ENCODE peak calls at places on chromosome 11, in seven cellular contexts. One of them, this sample, is unnamed.

GRCh38 chr11:2709429-2709828 is 9.6 kb upstream of the KCNQ1OT1 start:
- DNase-seq in heart left ventricle: no peak
- DNase-seq in Peyer's patch: no peak
- DNase-seq in endothelial cell of umbilical vein: no peak
- DNase-seq in adrenal gland: no peak
- DNase-seq in uterus: peak; percentile 81
- DNase-seq in HepG2: no peak
- DNase-seq in this sample: no peak

GRCh38 chr11:79147731-79148130 is 293.1 kb downstream of the TENM4 start:
- DNase-seq in heart left ventricle: no peak
- DNase-seq in endothelial cell of umbilical vein: no peak
- DNase-seq in adrenal gland: no peak
- DNase-seq in HepG2: no peak
- DNase-seq in Peyer's patch: no peak
- DNase-seq in uterus: no peak
- DNase-seq in this sample: no peak

GRCh38 chr11:130514316-130514715 is 65.9 kb downstream of the ADAMTS15 start:
- DNase-seq in uterus: no peak
- DNase-seq in Peyer's patch: no peak
- DNase-seq in HepG2: no peak
- DNase-seq in adrenal gland: no peak
- DNase-seq in heart left ventricle: no peak
- DNase-seq in endothelial cell of umbilical vein: no peak
- DNase-seq in this sample: no peak

GRCh38 chr11:3106736-3107524 is 49.7 kb upstream of the CARS1 start:
- DNase-seq in uterus: peak; percentile 13
- DNase-seq in endothelial cell of umbilical vein: no peak
- DNase-seq in heart left ventricle: no peak
- DNase-seq in HepG2: no peak
- DNase-seq in adrenal gland: peak; percentile 9
- DNase-seq in Peyer's patch: peak; percentile 43
- DNase-seq in this sample: no peak

GRCh38 chr11:120219935-120220746 is 9.3 kb downstream of the OAF start:
- DNase-seq in uterus: no peak
- DNase-seq in Peyer's patch: no peak
- DNase-seq in HepG2: no peak
- DNase-seq in adrenal gland: peak; percentile 75
- DNase-seq in endothelial cell of umbilical vein: no peak
- DNase-seq in heart left ventricle: no peak
- DNase-seq in this sample: no peak

GRCh38 chr11:116454020-116454645 is 318.7 kb downstream of the BUD13 start:
- DNase-seq in HepG2: peak; percentile 43
- DNase-seq in endothelial cell of umbilical vein: peak; percentile 65
- DNase-seq in adrenal gland: peak; percentile 42
- DNase-seq in uterus: peak; percentile 61
- DNase-seq in Peyer's patch: peak; percentile 79
- DNase-seq in heart left ventricle: peak; percentile 44
- DNase-seq in this sample: no peak

GRCh38 chr11:17066691-17067090 is 10.8 kb downstream of the RPS13 start:
- DNase-seq in HepG2: no peak
- DNase-seq in Peyer's patch: no peak
- DNase-seq in adrenal gland: no peak
- DNase-seq in heart left ventricle: no peak
- DNase-seq in endothelial cell of umbilical vein: no peak
- DNase-seq in uterus: no peak
- DNase-seq in this sample: no peak

GRCh38 chr11:116742104-116742503 is 30.7 kb downstream of the BUD13 start:
- DNase-seq in Peyer's patch: no peak
- DNase-seq in HepG2: no peak
- DNase-seq in adrenal gland: no peak
- DNase-seq in uterus: no peak
- DNase-seq in endothelial cell of umbilical vein: peak; percentile 34
- DNase-seq in heart left ventricle: no peak
- DNase-seq in this sample: no peak

GRCh38 chr11:95897731-95898130 is 26.2 kb downstream of the MTMR2 start:
- DNase-seq in heart left ventricle: no peak
- DNase-seq in Peyer's patch: no peak
- DNase-seq in endothelial cell of umbilical vein: no peak
- DNase-seq in uterus: no peak
- DNase-seq in HepG2: no peak
- DNase-seq in adrenal gland: peak; percentile 26
- DNase-seq in this sample: no peak

GRCh38 chr11:1557168-1557884 is 14.7 kb downstream of the DUSP8 start:
- DNase-seq in endothelial cell of umbilical vein: no peak
- DNase-seq in heart left ventricle: no peak
- DNase-seq in HepG2: no peak
- DNase-seq in adrenal gland: no peak
- DNase-seq in uterus: no peak
- DNase-seq in Peyer's patch: no peak
- DNase-seq in this sample: no peak

GRCh38 chr11:116871248-116871647 is 33.8 kb upstream of the APOA1 start:
- DNase-seq in heart left ventricle: no peak
- DNase-seq in endothelial cell of umbilical vein: no peak
- DNase-seq in uterus: no peak
- DNase-seq in HepG2: no peak
- DNase-seq in Peyer's patch: no peak
- DNase-seq in adrenal gland: peak; percentile 28
- DNase-seq in this sample: no peak

GRCh38 chr11:32154275-32154674 is 63.4 kb downstream of the RCN1 start:
- DNase-seq in HepG2: no peak
- DNase-seq in heart left ventricle: no peak
- DNase-seq in adrenal gland: no peak
- DNase-seq in uterus: no peak
- DNase-seq in Peyer's patch: no peak
- DNase-seq in endothelial cell of umbilical vein: peak; percentile 55
- DNase-seq in this sample: no peak

GRCh38 chr11:76436020-76436419 is 8.8 kb upstream of the EMSY start:
- DNase-seq in heart left ventricle: no peak
- DNase-seq in Peyer's patch: no peak
- DNase-seq in uterus: no peak
- DNase-seq in adrenal gland: no peak
- DNase-seq in endothelial cell of umbilical vein: no peak
- DNase-seq in HepG2: no peak
- DNase-seq in this sample: no peak

GRCh38 chr11:119337581-119338317 is 2.9 kb downstream of the C1QTNF5 start:
- DNase-seq in Peyer's patch: no peak
- DNase-seq in heart left ventricle: no peak
- DNase-seq in HepG2: no peak
- DNase-seq in endothelial cell of umbilical vein: peak; percentile 77
- DNase-seq in uterus: peak; percentile 69
- DNase-seq in adrenal gland: no peak
- DNase-seq in this sample: peak; percentile 66

GRCh38 chr11:124193221-124193945 is 10.2 kb downstream of the OR10D3 start:
- DNase-seq in endothelial cell of umbilical vein: no peak
- DNase-seq in adrenal gland: no peak
- DNase-seq in HepG2: no peak
- DNase-seq in uterus: no peak
- DNase-seq in heart left ventricle: no peak
- DNase-seq in Peyer's patch: no peak
- DNase-seq in this sample: no peak

DNA sequence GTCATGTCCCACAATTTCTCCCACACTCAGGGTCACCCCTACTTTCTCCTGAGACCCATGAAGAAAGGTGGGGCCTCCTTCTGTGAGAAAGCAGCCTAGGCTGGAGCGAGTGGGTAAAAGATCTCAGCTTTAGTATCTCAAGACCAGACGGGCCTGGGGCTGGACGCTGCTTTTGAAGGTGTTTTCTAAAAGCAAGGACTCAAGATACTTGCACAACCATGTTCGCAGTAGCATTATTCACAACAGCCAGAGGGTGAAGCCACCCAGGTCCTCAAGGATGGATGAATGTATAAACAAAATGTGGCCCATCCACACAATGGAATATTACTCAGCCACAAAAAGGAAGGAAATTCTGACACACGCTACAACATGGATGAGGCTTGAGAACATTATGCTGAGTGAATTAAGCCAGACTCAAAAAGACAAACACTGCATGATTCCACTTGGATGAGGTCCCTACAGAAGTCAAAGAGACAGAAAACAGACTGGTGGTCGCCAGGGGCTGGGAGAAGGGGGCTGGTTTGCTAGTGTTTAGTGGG is 10.6 kb downstream of the SHANK2 start:
- DNase-seq in adrenal gland: no peak
- DNase-seq in uterus: no peak
- DNase-seq in endothelial cell of umbilical vein: no peak
- DNase-seq in Peyer's patch: peak; percentile 33
- DNase-seq in heart left ventricle: no peak
- DNase-seq in HepG2: no peak
- DNase-seq in this sample: peak; percentile 34
- H3K4me3 ChIP-seq in adrenal gland: no peak overlapping the region
- H3K4me3 ChIP-seq in uterus: no peak overlapping the region
- H3K4me3 ChIP-seq in endothelial cell of umbilical vein: no peak overlapping the region
- H3K4me3 ChIP-seq in Peyer's patch: no peak overlapping the region
- H3K4me3 ChIP-seq in heart left ventricle: no peak overlapping the region
- H3K4me3 ChIP-seq in HepG2: no peak overlapping the region
- H3K4me3 ChIP-seq in this sample: no peak overlapping the region

DNA sequence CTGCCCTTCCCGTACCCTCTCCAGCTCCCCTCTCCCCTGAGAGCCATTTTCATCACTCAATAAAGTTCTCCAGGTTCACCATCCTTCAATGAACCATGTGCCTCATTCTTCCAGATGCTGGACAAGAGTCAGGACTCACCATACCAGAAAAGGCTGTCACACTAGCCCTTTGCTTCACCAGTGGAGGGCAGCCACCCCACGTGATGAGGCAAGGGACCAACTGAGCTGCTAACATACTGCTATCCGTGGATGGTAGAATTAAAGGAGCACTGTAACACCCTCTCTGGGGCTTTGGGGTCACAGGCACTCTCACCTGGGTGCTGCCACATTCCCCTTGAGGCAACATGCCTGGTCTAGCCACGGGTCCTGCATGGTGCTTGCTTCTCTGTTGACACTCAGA is 13.1 kb upstream of the OR5I1 start:
- DNase-seq in adrenal gland: no peak
- DNase-seq in endothelial cell of umbilical vein: no peak
- DNase-seq in HepG2: no peak
- DNase-seq in heart left ventricle: no peak
- DNase-seq in Peyer's patch: no peak
- DNase-seq in uterus: no peak
- DNase-seq in this sample: no peak
- TF ChIP-seq CTCF in adrenal gland: no peak
- TF ChIP-seq CTCF in endothelial cell of umbilical vein: no peak
- TF ChIP-seq CTCF in HepG2: no peak
- TF ChIP-seq CTCF in heart left ventricle: no peak
- TF ChIP-seq CTCF in Peyer's patch: no peak
- TF ChIP-seq CTCF in uterus: no peak
- TF ChIP-seq CTCF in this sample: no peak

GRCh38 chr11:64240467-64241174 is at the start of gene FKBP2:
- DNase-seq in endothelial cell of umbilical vein: peak; percentile 97
- DNase-seq in HepG2: peak; percentile 93
- DNase-seq in heart left ventricle: peak; percentile 98
- DNase-seq in uterus: peak; percentile 95
- DNase-seq in adrenal gland: peak; percentile 98
- DNase-seq in Peyer's patch: peak; percentile 99
- DNase-seq in this sample: peak; percentile 100
- TF ChIP-seq POLR2A in endothelial cell of umbilical vein: peak; percentile 1
- TF ChIP-seq POLR2A in HepG2: no peak
- TF ChIP-seq POLR2A in heart left ventricle: peak; percentile 91
- TF ChIP-seq POLR2A in uterus: peak; percentile 84
- TF ChIP-seq POLR2A in adrenal gland: peak; percentile 71
- TF ChIP-seq POLR2A in Peyer's patch: peak; percentile 95
- TF ChIP-seq POLR2A in this sample: no peak

DNA sequence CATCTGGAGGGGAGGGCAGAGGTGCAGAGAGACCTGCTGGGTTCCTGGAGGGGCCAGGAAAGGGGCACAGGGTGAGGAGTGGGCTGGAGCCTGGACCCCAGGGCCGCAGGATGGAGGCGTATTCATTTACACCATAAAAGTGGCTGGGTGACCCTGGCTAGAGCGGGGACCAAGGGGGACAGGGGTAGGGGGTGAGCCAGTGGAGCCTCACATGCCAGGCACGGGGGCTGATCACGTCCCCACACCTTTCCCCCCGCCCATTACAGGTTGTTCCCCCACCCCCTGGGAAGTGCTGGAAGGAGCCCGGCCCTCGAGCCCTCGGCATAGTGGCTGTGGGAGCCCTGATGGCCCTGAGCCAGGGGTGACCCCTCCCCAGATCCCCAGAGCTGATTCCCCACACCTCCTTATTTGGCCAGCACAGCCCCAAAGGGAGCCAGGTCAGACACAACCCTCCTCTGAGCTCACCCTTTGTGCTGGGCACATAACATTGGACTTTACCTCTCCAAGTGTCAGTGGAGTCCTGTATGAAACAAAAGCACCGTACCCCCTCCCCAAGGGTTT is 781 bp downstream of the TCIRG1 start:
- DNase-seq in heart left ventricle: peak; percentile 30
- DNase-seq in Peyer's patch: no peak
- DNase-seq in uterus: no peak
- DNase-seq in HepG2: peak; percentile 63
- DNase-seq in endothelial cell of umbilical vein: no peak
- DNase-seq in adrenal gland: peak; percentile 50
- DNase-seq in this sample: peak; percentile 84
- H3K4me3 ChIP-seq in heart left ventricle: peak overlapping the region; percentile 80
- H3K4me3 ChIP-seq in Peyer's patch: peak overlapping the region; percentile 91
- H3K4me3 ChIP-seq in uterus: peak overlapping the region; percentile 75
- H3K4me3 ChIP-seq in HepG2: peak overlapping the region; percentile 76
- H3K4me3 ChIP-seq in endothelial cell of umbilical vein: peak overlapping the region; percentile 58
- H3K4me3 ChIP-seq in adrenal gland: peak overlapping the region; percentile 60
- H3K4me3 ChIP-seq in this sample: peak overlapping the region; percentile 71

GRCh38 chr11:69644962-69645675 is 4.2 kb downstream of the CCND1 start:
- DNase-seq in heart left ventricle: no peak
- DNase-seq in Peyer's patch: no peak
- DNase-seq in adrenal gland: no peak
- DNase-seq in endothelial cell of umbilical vein: no peak
- DNase-seq in uterus: no peak
- DNase-seq in HepG2: no peak
- DNase-seq in this sample: peak; percentile 73
- TF ChIP-seq CTCF in heart left ventricle: no peak
- TF ChIP-seq CTCF in Peyer's patch: no peak
- TF ChIP-seq CTCF in adrenal gland: no peak
- TF ChIP-seq CTCF in endothelial cell of umbilical vein: no peak
- TF ChIP-seq CTCF in uterus: no peak
- TF ChIP-seq CTCF in HepG2: no peak
- TF ChIP-seq CTCF in this sample: no peak

GRCh38 chr11:71207563-71207962 is 44.8 kb downstream of the SHANK2 start:
- DNase-seq in endothelial cell of umbilical vein: no peak
- DNase-seq in Peyer's patch: no peak
- DNase-seq in adrenal gland: no peak
- DNase-seq in heart left ventricle: no peak
- DNase-seq in HepG2: no peak
- DNase-seq in uterus: no peak
- DNase-seq in this sample: peak; percentile 40
- TF ChIP-seq POLR2A in endothelial cell of umbilical vein: no peak
- TF ChIP-seq POLR2A in Peyer's patch: no peak
- TF ChIP-seq POLR2A in adrenal gland: no peak
- TF ChIP-seq POLR2A in heart left ventricle: no peak
- TF ChIP-seq POLR2A in HepG2: no peak
- TF ChIP-seq POLR2A in uterus: no peak
- TF ChIP-seq POLR2A in this sample: no peak

DNA sequence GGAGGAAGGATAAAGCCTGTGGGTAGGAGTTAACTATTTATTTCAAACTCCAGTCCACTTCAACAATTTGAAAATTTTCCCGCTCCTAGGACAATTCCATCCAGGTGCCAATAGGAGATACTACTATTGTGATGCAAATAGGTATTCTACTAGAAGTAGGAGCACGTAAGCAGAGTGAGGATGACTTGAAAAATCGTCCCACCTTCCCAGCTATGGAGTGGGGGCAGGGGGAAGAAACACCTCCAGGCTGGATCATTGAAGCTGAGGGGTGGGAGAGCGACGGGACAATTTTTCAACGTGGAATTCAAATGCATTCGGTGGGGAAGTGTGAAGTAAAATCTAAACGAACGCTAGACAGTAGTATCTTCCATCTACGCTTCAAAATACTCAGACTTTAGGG is 612 bp upstream of the ARHGAP42 start:
- DNase-seq in endothelial cell of umbilical vein: no peak
- DNase-seq in uterus: no peak
- DNase-seq in heart left ventricle: no peak
- DNase-seq in adrenal gland: no peak
- DNase-seq in HepG2: no peak
- DNase-seq in Peyer's patch: no peak
- DNase-seq in this sample: no peak
- H3K4me3 ChIP-seq in endothelial cell of umbilical vein: no peak overlapping the region
- H3K4me3 ChIP-seq in uterus: peak overlapping the region; percentile 44
- H3K4me3 ChIP-seq in heart left ventricle: peak overlapping the region; percentile 72
- H3K4me3 ChIP-seq in adrenal gland: peak overlapping the region; percentile 59
- H3K4me3 ChIP-seq in HepG2: peak overlapping the region; percentile 91
- H3K4me3 ChIP-seq in Peyer's patch: peak overlapping the region; percentile 66
- H3K4me3 ChIP-seq in this sample: no peak overlapping the region

This sample was measured in spleen.